ENCODE peak calls at places on chromosome 17, in four cellular contexts. G is hepatocyte, A is heart left ventricle, W is MM.1S. F is an unnamed sample.

GRCh38 chr17:4742629-4743028 is 2.9 kb upstream of the CXCL16 start:
- DNase-seq in G (peak), A (no peak), W (no peak), F (no peak)

GRCh38 chr17:70099267-70099666 is 24.2 kb downstream of the KCNJ16 start:
- DNase-seq in W (no peak), A (no peak), G (no peak), F (no peak)

GRCh38 chr17:35536664-35537160 is 766 bp downstream of the SLFN12L start:
- DNase-seq in A (no peak), G (no peak), W (no peak), F (no peak)

GRCh38 chr17:7552621-7553051 is 3.8 kb downstream of the TNFSF12 start:
- DNase-seq in A (no peak), W (peak), G (no peak), F (no peak)

GRCh38 chr17:51617876-51618455 is 357.6 kb downstream of the UTP18 start:
- DNase-seq in W (no peak), G (no peak), A (no peak), F (no peak)

GRCh38 chr17:6823011-6823442 is 8.5 kb downstream of the TEKT1 start:
- DNase-seq in W (no peak), G (peak), A (no peak), F (no peak)

GRCh38 chr17:57900991-57901743 is 51.3 kb upstream of the MRPS23 start:
- DNase-seq in G (no peak), A (no peak), W (no peak), F (no peak)

GRCh38 chr17:74274060-74274702 is at the start of gene DNAI2:
- DNase-seq in G (no peak), W (no peak), A (no peak), F (no peak)

GRCh38 chr17:58818654-58819053 is 63.0 kb downstream of the PPM1E start:
- DNase-seq in W (no peak), G (no peak), A (no peak), F (no peak)

GRCh38 chr17:28760987-28761562 is 17.3 kb downstream of the TRAF4 start:
- DNase-seq in W (no peak), A (peak), G (no peak), F (peak)

GRCh38 chr17:74852237-74853047 is 7.2 kb downstream of the GRIN2C start:
- DNase-seq in G (peak), W (peak), A (no peak), F (no peak)

GRCh38 chr17:59756236-59756818 is 48.9 kb downstream of the VMP1 start:
- DNase-seq in G (no peak), W (no peak), A (no peak), F (peak)

GRCh38 chr17:64635647-64636305 is 26.3 kb downstream of the SMURF2 start:
- DNase-seq in A (no peak), G (no peak), W (peak), F (peak)

GRCh38 chr17:19304209-19304608 is 58.3 kb downstream of the B9D1 start:
- DNase-seq in W (peak), G (peak), A (peak), F (no peak)

GRCh38 chr17:57145347-57145746 is 60.3 kb downstream of the AKAP1 start:
- DNase-seq in G (no peak), W (no peak), A (no peak), F (no peak)

GRCh38 chr17:18166894-18167293 is 16.7 kb upstream of the ALKBH5 start:
- DNase-seq in W (no peak), A (no peak), G (no peak), F (no peak)

GRCh38 chr17:32446949-32447348 is 2.6 kb downstream of the PSMD11 start:
- DNase-seq in A (no peak), G (no peak), W (no peak), F (no peak)

GRCh38 chr17:732788-733720 is 658 bp downstream of the TLCD3A start:
- DNase-seq in W (peak), G (peak), A (no peak), F (no peak)

GRCh38 chr17:52824542-52824941 is 666.0 kb upstream of the CA10 start:
- DNase-seq in G (peak), W (no peak), A (no peak), F (no peak)

GRCh38 chr17:4480929-4481898 is 17.5 kb upstream of the SPNS2 start:
- DNase-seq in A (no peak), G (peak), W (no peak), F (no peak)

GRCh38 chr17:58325289-58325726 is 3.3 kb downstream of the TSPOAP1 start:
- DNase-seq in W (no peak), A (no peak), G (peak), F (no peak)

GRCh38 chr17:7887482-7888183 is 956 bp upstream of the CHD3 start:
- DNase-seq in W (peak), G (peak), A (peak), F (peak)

GRCh38 chr17:81488276-81488860 is 24.2 kb downstream of the ACTG1 start:
- DNase-seq in W (no peak), A (no peak), G (no peak), F (no peak)

GRCh38 chr17:81490599-81490992 is 22.0 kb downstream of the ACTG1 start:
- DNase-seq in G (no peak), A (no peak), W (no peak), F (no peak)

GRCh38 chr17:81489986-81490598 is 22.5 kb downstream of the ACTG1 start:
- DNase-seq in W (no peak), G (no peak), A (no peak), F (no peak)

GRCh38 chr17:81487487-81488275 is 24.9 kb downstream of the ACTG1 start:
- DNase-seq in G (peak), A (peak), W (no peak), F (no peak)

GRCh38 chr17:81489012-81489968 is 23.3 kb downstream of the ACTG1 start:
- DNase-seq in A (no peak), W (no peak), G (peak), F (no peak)
- H3K4me3 ChIP-seq in A (peak), W (no peak), G (no peak), F (no peak)

DNA sequence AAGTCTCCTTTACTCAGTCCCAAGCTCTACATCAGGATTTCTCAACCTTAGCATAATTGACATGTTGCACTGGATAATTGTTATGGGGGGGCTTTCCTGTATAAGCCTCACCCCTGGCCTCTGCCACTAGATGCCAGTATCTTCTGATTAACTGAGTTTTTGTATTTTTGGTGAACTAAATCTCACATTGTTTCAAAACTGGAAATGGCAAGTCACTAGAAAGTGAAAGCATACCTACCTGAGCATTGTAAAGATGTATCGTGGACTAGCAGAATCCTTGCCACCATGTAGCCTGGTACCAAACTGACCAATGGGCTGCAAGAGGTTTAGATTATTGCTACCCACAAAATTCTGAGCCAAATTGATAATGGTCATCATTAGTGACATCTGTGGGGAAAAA is 15.0 kb downstream of the TOP2A start:
- DNase-seq in G (no peak), A (no peak), W (no peak), F (no peak)
- TF ChIP-seq CTCF in G (no peak), A (no peak), W (no peak), F (no peak)

GRCh38 chr17:36950027-36950426 is 1.3 kb downstream of the AATF start:
- DNase-seq in A (no peak), W (no peak), G (no peak), F (no peak)
- H3K4me3 ChIP-seq in A (peak), W (peak), G (peak), F (peak)

DNA sequence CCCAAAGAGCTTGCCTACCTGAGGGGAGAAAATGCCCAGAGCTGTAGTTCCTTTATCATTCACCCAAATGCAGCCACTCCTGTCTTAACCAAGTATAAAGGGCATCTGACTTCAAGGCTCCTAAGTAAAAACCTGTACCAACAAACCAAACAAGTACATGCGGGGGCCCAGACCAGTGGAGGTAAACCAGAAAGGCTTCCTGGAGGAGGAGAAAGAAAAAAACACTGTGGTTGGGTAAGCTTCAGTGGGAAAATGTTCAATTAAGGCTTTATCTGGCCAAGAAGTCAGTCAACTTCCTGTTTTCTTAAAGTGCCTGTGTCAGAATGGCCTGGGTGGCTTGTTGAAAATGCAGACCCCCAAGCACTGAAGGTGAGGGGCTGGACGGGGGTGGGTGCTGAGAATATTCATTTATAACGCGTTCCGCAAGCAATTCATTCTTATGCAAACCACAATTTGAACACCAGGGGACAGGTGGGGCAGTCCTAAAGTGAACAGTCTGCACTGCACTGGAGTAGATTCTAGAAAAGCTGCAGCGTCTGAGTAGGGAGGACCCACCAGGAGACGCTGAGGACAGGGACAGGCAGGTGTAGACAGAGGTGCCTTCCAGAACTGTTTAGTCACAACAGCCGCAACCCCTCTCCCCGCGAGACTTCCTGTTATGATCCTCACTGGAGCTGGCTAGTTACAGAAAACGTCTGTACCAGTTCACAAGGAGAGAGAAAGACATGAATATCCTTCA is 467.1 kb downstream of the SOX9 start:
- DNase-seq in G (peak), W (peak), A (no peak), F (no peak)
- TF ChIP-seq CTCF in G (no peak), W (peak), A (no peak), F (no peak)

GRCh38 chr17:15920758-15921239 is 24.1 kb upstream of the ADORA2B start:
- DNase-seq in G (peak), W (no peak), A (no peak), F (peak)

GRCh38 chr17:15922586-15922985 is 22.3 kb upstream of the ADORA2B start:
- DNase-seq in A (no peak), G (no peak), W (no peak), F (no peak)

GRCh38 chr17:15918661-15919259 is 26.2 kb upstream of the ADORA2B start:
- DNase-seq in W (no peak), A (peak), G (no peak), F (no peak)

GRCh38 chr17:15919466-15919865 is 25.5 kb upstream of the ADORA2B start:
- DNase-seq in G (no peak), A (no peak), W (no peak), F (no peak)

GRCh38 chr17:15921640-15922039 is 23.3 kb upstream of the ADORA2B start:
- DNase-seq in A (no peak), G (no peak), W (no peak), F (no peak)
- H3K4me3 ChIP-seq in A (no peak), G (no peak), W (no peak), F (no peak)

GRCh38 chr17:13698832-13699231 is 97.1 kb upstream of the HS3ST3A1 start:
- DNase-seq in A (no peak), G (no peak), W (no peak), F (no peak)
- TF ChIP-seq CTCF in A (no peak), G (no peak), W (no peak), F (no peak)

DNA sequence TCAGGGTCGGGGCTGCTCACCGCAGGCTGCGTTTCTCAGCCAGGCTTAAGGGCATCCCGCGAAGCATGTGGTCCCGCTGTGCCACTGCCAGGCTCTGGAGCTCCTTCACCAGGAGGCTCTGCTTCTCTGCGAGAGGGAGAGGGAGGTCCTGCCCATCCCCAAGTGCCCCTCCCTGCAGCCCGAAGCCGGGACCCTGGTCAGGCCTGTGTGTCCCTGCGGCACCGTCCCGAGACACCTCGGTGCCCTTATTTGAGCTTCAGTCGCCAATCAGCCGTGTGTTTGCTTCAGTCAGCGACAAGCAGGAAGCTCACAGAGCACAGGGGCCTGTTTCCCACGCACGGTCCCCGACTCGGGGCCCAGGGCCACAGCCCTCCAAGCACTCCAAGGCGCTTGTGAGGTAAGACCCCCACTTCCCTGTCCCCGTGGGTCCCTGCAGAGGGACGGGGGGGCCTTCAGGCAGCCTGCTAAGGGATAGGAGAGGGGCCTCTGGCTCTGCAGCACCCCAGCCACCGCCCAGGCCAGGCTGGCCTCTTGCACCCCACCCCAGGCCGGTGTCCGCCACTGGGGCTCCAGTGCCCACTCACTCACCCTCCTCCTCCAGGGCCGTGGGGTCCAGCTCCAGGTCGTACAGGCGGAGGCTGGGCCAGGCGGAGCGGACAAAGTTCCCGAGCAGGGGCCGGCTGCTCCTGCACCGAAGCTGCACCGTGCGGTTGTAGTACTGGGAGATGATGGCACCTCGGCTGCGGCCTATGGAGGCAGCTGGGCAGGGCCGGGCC is 3.2 kb downstream of the TMC6 start:
- DNase-seq in W (no peak), G (no peak), A (no peak), F (no peak)
- H3K4me3 ChIP-seq in W (no peak), G (no peak), A (peak), F (no peak)

DNA sequence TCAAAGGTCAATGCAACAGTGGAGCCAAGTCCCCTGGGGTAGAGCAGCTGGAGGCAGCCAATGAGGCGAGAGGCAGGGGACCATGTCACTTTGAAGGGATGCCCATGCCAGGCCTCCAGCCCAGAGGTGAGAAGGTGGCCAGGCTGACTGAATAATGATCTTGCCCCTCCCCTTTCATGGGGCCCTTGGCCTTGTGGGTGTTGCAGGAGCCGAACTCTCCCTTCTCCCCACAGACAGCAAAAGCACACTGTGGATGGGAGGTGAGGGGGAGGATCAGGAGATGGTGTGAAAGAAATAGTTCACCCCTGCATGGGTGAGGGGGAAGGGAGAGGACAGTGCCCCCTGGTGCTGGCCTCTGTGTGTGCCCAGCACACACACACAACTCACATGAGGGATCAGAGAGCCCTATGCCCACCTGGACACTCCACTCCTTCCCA is 15.8 kb upstream of the TBX21 start:
- DNase-seq in G (no peak), A (no peak), W (no peak), F (no peak)
- TF ChIP-seq CTCF in G (no peak), A (no peak), W (peak), F (peak)

F was measured in AG04449.